ENCODE peak calls at places on chromosome 2, in six cellular contexts. V is neural progenitor cell, X is mammary epithelial cell, M is HCT116, G is H9, H is keratinocyte. P is an unnamed sample. For H3K9me3, the result is how much of the 10 kb centered on the place peaks cover.

GRCh38 chr2:85277416-85278158 is 50.2 kb downstream of the TGOLN2 start:
- DNase-seq in V (peak), X (peak), M (no peak), G (no peak), H (no peak), P (no peak)

GRCh38 chr2:217918220-217919024 is 84.4 kb downstream of the TNS1 start:
- DNase-seq in V (peak), X (no peak), M (no peak), G (peak), H (no peak), P (no peak)

GRCh38 chr2:171013851-171014250 is 84.8 kb downstream of the GORASP2 start:
- DNase-seq in V (no peak), X (no peak), M (no peak), G (no peak), H (no peak), P (no peak)

GRCh38 chr2:20291106-20291564 is 59.5 kb downstream of the PUM2 start:
- DNase-seq in V (peak), X (peak), M (peak), G (peak), H (peak), P (peak)

GRCh38 chr2:240997856-240998705 is at the start of gene SNED1:
- DNase-seq in V (peak), X (peak), M (peak), G (peak), H (no peak), P (peak)

GRCh38 chr2:24831216-24831615 is 38.0 kb downstream of the CENPO start:
- DNase-seq in V (no peak), X (no peak), M (no peak), G (no peak), H (no peak), P (no peak)

GRCh38 chr2:197599285-197599965 is 76.0 kb downstream of the RFTN2 start:
- DNase-seq in V (peak), X (peak), M (peak), G (peak), H (no peak), P (no peak)

GRCh38 chr2:170229125-170229524 is 51.2 kb downstream of the MYO3B start:
- DNase-seq in V (no peak), X (no peak), M (no peak), G (no peak), H (no peak), P (no peak)

GRCh38 chr2:222214885-222215284 is 83.9 kb downstream of the PAX3 start:
- DNase-seq in V (no peak), X (no peak), M (no peak), G (no peak), H (no peak), P (no peak)

GRCh38 chr2:45821558-45822271 is 170.2 kb downstream of the PRKCE start:
- DNase-seq in V (no peak), X (peak), M (peak), G (no peak), H (no peak), P (peak)

GRCh38 chr2:229445501-229446294 is 174.6 kb upstream of the PID1 start:
- DNase-seq in V (no peak), X (peak), M (no peak), G (no peak), H (no peak), P (no peak)

GRCh38 chr2:36348721-36349120 is 6.9 kb upstream of the CRIM1 start:
- DNase-seq in V (no peak), X (no peak), M (no peak), G (no peak), H (no peak), P (no peak)

GRCh38 chr2:10575566-10576300 is 114.0 kb downstream of the NOL10 start:
- DNase-seq in V (no peak), X (peak), M (peak), G (no peak), H (peak), P (no peak)

GRCh38 chr2:147846382-147847081 is 1.7 kb downstream of the ACVR2A start:
- DNase-seq in V (no peak), X (peak), M (no peak), G (no peak), H (no peak), P (no peak)

GRCh38 chr2:166888180-166888579 is at the start of gene XIRP2:
- DNase-seq in V (no peak), X (no peak), M (no peak), G (no peak), H (no peak), P (no peak)

GRCh38 chr2:28528206-28528605 is 32.3 kb downstream of the PLB1 start:
- DNase-seq in V (no peak), X (no peak), M (no peak), G (no peak), H (no peak), P (no peak)

GRCh38 chr2:127106457-127106997 is 427 bp downstream of the BIN1 start:
- DNase-seq in V (peak), X (peak), M (no peak), G (no peak), H (no peak), P (peak)

GRCh38 chr2:64563436-64563938 is 39.4 kb downstream of the AFTPH start:
- DNase-seq in V (no peak), X (no peak), M (no peak), G (no peak), H (no peak), P (no peak)

GRCh38 chr2:7241041-7241440 is 323.8 kb downstream of the RNF144A start:
- DNase-seq in V (no peak), X (no peak), M (no peak), G (no peak), H (no peak), P (no peak)

GRCh38 chr2:230128943-230129342 is 60.2 kb upstream of the SLC16A14 start:
- DNase-seq in V (no peak), X (no peak), M (no peak), G (no peak), H (no peak), P (no peak)

GRCh38 chr2:226123307-226123706 is 676.3 kb downstream of the IRS1 start:
- DNase-seq in V (no peak), X (peak), M (no peak), G (no peak), H (no peak), P (no peak)

GRCh38 chr2:57296795-57297517 is 749.6 kb upstream of the VRK2 start:
- DNase-seq in V (no peak), X (peak), M (no peak), G (no peak), H (no peak), P (no peak)

GRCh38 chr2:20627712-20628380 is 23.1 kb downstream of the HS1BP3 start:
- DNase-seq in V (no peak), X (no peak), M (no peak), G (no peak), H (no peak), P (no peak)

GRCh38 chr2:172119089-172119488 is 16.4 kb upstream of the DLX2 start:
- DNase-seq in V (no peak), X (peak), M (no peak), G (no peak), H (no peak), P (no peak)

GRCh38 chr2:6787376-6787775 is 78.3 kb downstream of the CMPK2 start:
- DNase-seq in V (no peak), X (no peak), M (no peak), G (no peak), H (no peak), P (no peak)

GRCh38 chr2:57864926-57865325 is 181.7 kb upstream of the VRK2 start:
- DNase-seq in V (no peak), X (no peak), M (no peak), G (no peak), H (no peak), P (no peak)

GRCh38 chr2:216289470-216289869 is 82.8 kb downstream of the MARCHF4 start:
- DNase-seq in V (no peak), X (no peak), M (no peak), G (no peak), H (no peak), P (no peak)

GRCh38 chr2:240595381-240596079 is 9.0 kb downstream of the CAPN10 start:
- DNase-seq in V (peak), X (no peak), M (no peak), G (peak), H (no peak), P (no peak)

GRCh38 chr2:231433990-231434389 is 30.3 kb downstream of the NCL start:
- DNase-seq in V (no peak), X (no peak), M (no peak), G (no peak), H (no peak), P (no peak)

GRCh38 chr2:191112448-191112901 is 38.3 kb downstream of the STAT4 start:
- DNase-seq in V (no peak), X (no peak), M (no peak), G (no peak), H (no peak), P (no peak)

GRCh38 chr2:210528716-210529115 is 27.7 kb upstream of the CPS1 start:
- DNase-seq in V (no peak), X (no peak), M (no peak), G (no peak), H (no peak), P (no peak)

GRCh38 chr2:219073413-219074129 is 12.8 kb upstream of the IHH start:
- DNase-seq in V (peak), X (peak), M (peak), G (peak), H (no peak), P (no peak)

GRCh38 chr2:237663517-237663916 is 36.1 kb downstream of the LRRFIP1 start:
- DNase-seq in V (no peak), X (no peak), M (no peak), G (no peak), H (no peak), P (no peak)

GRCh38 chr2:18926633-18927524 is 337.5 kb upstream of the NT5C1B start:
- DNase-seq in V (no peak), X (no peak), M (no peak), G (no peak), H (no peak), P (no peak)

GRCh38 chr2:159715451-159715850 is 3.1 kb downstream of the MARCHF7 start:
- DNase-seq in V (no peak), X (peak), M (no peak), G (no peak), H (no peak), P (peak)

GRCh38 chr2:8692783-8693768 is 11.2 kb downstream of the ID2 start:
- DNase-seq in V (peak), X (peak), M (no peak), G (peak), H (no peak), P (no peak)

GRCh38 chr2:224875870-224876269 is 159.7 kb upstream of the CCDC195 start:
- DNase-seq in V (no peak), X (no peak), M (no peak), G (no peak), H (no peak), P (no peak)

GRCh38 chr2:225004531-225004930 is 37.7 kb downstream of the DOCK10 start:
- DNase-seq in V (no peak), X (peak), M (no peak), G (no peak), H (no peak), P (no peak)

GRCh38 chr2:46135936-46136335 is 161.3 kb upstream of the EPAS1 start:
- DNase-seq in V (no peak), X (no peak), M (no peak), G (no peak), H (no peak), P (no peak)

GRCh38 chr2:177434475-177434874 is 41.9 kb downstream of the AGPS start:
- DNase-seq in V (no peak), X (no peak), M (no peak), G (no peak), H (no peak), P (no peak)

GRCh38 chr2:177430425-177430824 is 37.9 kb downstream of the AGPS start:
- DNase-seq in V (no peak), X (no peak), M (no peak), G (no peak), H (no peak), P (no peak)

GRCh38 chr2:177429688-177430325 is 37.2 kb downstream of the AGPS start:
- DNase-seq in V (no peak), X (peak), M (no peak), G (no peak), H (peak), P (no peak)

GRCh38 chr2:177432703-177433102 is 40.1 kb downstream of the AGPS start:
- DNase-seq in V (no peak), X (no peak), M (no peak), G (no peak), H (no peak), P (no peak)

GRCh38 chr2:177433402-177433801 is 40.8 kb downstream of the AGPS start:
- DNase-seq in V (no peak), X (peak), M (no peak), G (no peak), H (no peak), P (no peak)
- H3K9me3 ChIP-seq in V (under half), X (under half), M (under half), G (under half), H (under half), P (under half)

DNA sequence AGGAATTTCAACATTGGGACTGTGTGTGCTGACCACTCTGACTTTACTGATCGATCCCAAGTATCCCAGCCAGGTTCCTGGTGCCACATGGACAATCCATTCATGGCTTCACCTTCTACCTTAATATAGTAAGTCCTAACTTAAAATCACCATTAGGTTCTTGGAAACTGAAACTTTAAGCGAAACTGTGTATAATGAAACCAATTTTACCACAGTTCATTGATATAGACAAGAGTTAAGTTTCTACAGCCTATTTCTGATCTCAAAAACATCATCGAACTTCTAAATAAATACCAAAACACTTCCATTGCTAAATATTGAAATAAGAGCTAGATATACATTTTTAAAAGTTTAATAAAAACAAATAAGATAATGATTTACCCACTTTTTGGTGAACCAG is 4.4 kb upstream of the EXOC6B start:
- DNase-seq in V (no peak), X (no peak), M (no peak), G (no peak), H (no peak), P (no peak)
- H3K4me2 ChIP-seq in V (no peak), X (no peak), M (no peak), G (no peak), H (no peak), P (no peak)

GRCh38 chr2:51219468-51219867 is 187.5 kb upstream of the NRXN1 start:
- DNase-seq in V (no peak), X (no peak), M (no peak), G (no peak), H (no peak), P (no peak)
- H3K9me3 ChIP-seq in V (under half), X (under half), M (under half), G (under half), H (under half), P (under half)

DNA sequence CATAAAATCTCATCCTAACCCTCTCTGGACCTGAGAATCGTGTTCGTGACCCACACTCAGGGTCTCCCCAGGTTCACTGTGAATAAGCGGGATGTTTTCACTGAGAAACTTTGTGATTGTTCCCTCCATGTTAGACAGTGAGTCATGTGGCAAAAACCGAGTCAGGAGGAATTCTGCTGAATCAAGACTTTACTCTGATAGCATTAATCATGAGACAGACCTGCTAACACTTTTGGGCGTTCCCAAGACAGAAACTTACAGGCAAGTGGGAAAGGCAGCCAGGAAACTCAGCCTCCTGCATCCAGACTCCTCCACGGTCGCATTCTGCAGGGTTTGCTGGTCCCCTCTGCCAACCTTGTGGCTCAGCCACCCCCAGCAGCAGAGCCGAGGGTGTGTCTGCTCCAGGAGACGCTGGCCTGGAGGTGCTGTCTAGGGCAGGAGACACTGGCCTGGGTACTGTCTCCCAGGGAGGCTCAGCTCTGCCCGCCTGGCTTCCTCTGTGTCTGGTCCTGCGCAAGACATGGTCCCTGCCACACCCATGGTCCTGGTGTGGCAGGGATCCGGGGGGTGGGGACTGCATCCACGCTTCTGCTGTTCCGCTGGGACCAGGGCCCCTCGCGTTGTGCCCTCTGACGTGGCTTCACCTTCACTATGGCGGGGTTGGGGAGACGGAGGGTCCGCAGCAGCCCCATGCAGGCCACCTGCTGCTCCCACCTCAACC is 177.4 kb downstream of the TWIST2 start:
- DNase-seq in V (no peak), X (peak), M (no peak), G (no peak), H (peak), P (peak)
- H3K4me2 ChIP-seq in V (no peak), X (no peak), M (no peak), G (no peak), H (peak), P (no peak)

GRCh38 chr2:125973516-125973915 is 682.4 kb upstream of the GYPC start:
- DNase-seq in V (no peak), X (no peak), M (no peak), G (no peak), H (no peak), P (no peak)
- H3K9me3 ChIP-seq in V (under half), X (under half), M (under half), G (under half), H (under half), P (under half)

DNA sequence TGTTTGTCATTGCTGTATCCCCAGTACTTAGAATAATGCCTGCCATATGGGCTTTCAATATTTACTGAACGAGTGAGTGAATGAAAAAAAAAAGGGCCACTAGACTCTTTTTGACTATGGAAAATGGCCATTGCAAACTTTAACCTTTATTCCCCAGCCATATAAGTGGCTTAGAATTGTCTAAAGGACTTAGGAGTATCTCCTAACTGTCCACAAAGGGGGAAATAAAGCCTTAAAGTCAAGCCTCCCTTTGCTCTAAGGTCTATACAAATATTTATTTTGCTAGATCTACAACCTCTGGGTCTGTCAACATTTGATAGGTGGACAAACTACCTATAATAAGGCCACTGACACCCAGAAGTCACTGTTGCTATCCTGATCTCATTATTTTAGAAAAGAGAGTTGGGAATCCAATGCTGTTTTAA is 25.7 kb downstream of the UPP2 start:
- DNase-seq in V (no peak), X (no peak), M (no peak), G (no peak), H (no peak), P (no peak)
- H3K4me2 ChIP-seq in V (no peak), X (no peak), M (no peak), G (no peak), H (no peak), P (no peak)

GRCh38 chr2:37588316-37588777 is 83.1 kb downstream of the CDC42EP3 start:
- DNase-seq in V (no peak), X (peak), M (peak), G (no peak), H (no peak), P (peak)

GRCh38 chr2:37585982-37586621 is 85.3 kb downstream of the CDC42EP3 start:
- DNase-seq in V (no peak), X (peak), M (peak), G (no peak), H (peak), P (peak)

GRCh38 chr2:37585295-37585908 is 86.0 kb downstream of the CDC42EP3 start:
- DNase-seq in V (no peak), X (peak), M (no peak), G (no peak), H (no peak), P (peak)

GRCh38 chr2:37587817-37588216 is 83.6 kb downstream of the CDC42EP3 start:
- DNase-seq in V (no peak), X (no peak), M (no peak), G (no peak), H (no peak), P (no peak)

DNA sequence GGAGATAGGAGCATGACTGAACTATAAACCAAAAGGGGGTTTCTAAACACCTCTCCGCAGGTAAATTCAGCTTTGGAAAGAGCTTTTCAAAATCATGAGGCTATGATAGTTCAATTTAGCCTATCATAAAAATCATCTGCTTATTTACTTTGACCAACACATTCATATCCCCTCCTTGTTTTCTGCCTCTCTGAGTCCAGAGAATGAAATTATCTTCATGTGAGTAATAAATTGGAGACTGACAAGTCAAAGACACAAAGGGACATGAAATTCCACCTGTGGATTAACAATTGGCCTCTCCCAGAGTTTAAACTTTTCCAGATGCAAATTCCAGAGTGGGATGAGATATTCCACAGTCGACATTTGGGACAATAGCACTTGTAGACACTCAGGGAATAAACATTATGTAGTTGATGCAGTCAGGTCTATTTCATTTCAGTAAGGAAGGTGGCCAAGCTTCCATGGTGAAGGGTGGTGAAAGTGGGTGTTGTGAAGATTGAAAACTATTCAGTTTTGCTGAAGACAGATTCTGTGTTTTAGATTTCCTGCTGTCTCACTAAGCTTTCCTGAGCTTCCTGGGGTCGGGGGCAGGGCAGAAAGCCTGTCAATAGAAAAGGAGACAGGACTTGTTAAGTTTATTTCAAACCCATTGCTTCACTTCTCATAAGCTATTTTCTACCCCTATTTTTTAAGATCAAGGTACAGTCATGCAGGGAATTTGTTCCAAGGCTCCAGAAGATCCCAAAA is 84.6 kb downstream of the CDC42EP3 start:
- DNase-seq in V (no peak), X (no peak), M (no peak), G (no peak), H (no peak), P (peak)
- H3K9me3 ChIP-seq in V (under half), X (under half), M (under half), G (under half), H (under half), P (under half)

DNA sequence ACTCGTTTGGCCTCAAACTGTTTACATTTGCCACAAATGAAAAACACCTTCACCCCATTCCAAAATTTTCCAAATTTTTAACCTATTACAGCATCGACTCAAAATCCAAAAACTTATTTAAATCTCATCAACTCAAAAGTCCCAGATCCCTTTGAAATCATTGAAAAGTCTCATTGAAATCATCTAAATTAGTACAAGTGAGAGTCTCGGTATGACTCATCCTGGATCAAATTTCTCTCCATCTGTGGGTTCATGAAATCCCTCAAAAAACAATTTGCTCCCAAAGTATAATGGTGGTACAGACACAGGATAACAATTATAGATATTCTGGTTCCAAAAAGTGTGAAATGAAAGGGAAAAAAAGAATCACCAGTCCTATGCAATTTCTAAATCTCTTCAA is 65.1 kb downstream of the LRP1B start:
- DNase-seq in V (no peak), X (no peak), M (no peak), G (no peak), H (no peak), P (no peak)
- H3K4me2 ChIP-seq in V (no peak), X (no peak), M (no peak), G (no peak), H (no peak), P (no peak)